ENCODE peak calls at places on chromosomes 13 and 19, in five cellular contexts. Q, Y, G, M and C are unnamed samples.

GRCh38 chr19:920051-920857 is 3.1 kb downstream of the KISS1R start:
- DNase-seq in Q (peak), Y (peak), G (peak), M (no peak), C (peak)

GRCh38 chr13:64083811-64084210 is 2668.2 kb upstream of the PCDH20 start:
- DNase-seq in Q (no peak), Y (no peak), G (no peak), M (no peak), C (no peak)

GRCh38 chr13:78317030-78317429 is 286.3 kb downstream of the POU4F1 start:
- DNase-seq in Q (peak), Y (no peak), G (no peak), M (peak), C (no peak)

GRCh38 chr19:4098493-4098892 is 25.4 kb downstream of the MAP2K2 start:
- DNase-seq in Q (no peak), Y (no peak), G (no peak), M (no peak), C (no peak)

GRCh38 chr13:24709186-24709913 is 29.1 kb downstream of the ATP12A start:
- DNase-seq in Q (no peak), Y (no peak), G (peak), M (no peak), C (no peak)

GRCh38 chr13:98443329-98443728 is 133.6 kb downstream of the STK24 start:
- DNase-seq in Q (peak), Y (no peak), G (no peak), M (peak), C (no peak)

GRCh38 chr13:105920375-105920774 is 615.1 kb downstream of the EFNB2 start:
- DNase-seq in Q (peak), Y (no peak), G (no peak), M (peak), C (no peak)

GRCh38 chr19:17327654-17328516 is 6.8 kb downstream of the ANO8 start:
- DNase-seq in Q (peak), Y (peak), G (no peak), M (peak), C (peak)

GRCh38 chr13:42574435-42575311 is 721 bp downstream of the TNFSF11 start:
- DNase-seq in Q (no peak), Y (no peak), G (no peak), M (no peak), C (no peak)

GRCh38 chr13:24180743-24181384 is 20.3 kb downstream of the SPATA13 start:
- DNase-seq in Q (no peak), Y (no peak), G (no peak), M (no peak), C (no peak)

GRCh38 chr13:37869756-37870488 is at the start of gene TRPC4:
- DNase-seq in Q (peak), Y (peak), G (no peak), M (peak), C (peak)

GRCh38 chr19:4597975-4598671 is 38.6 kb upstream of the SEMA6B start:
- DNase-seq in Q (peak), Y (no peak), G (no peak), M (peak), C (peak)

GRCh38 chr13:38763446-38764381 is 76.8 kb downstream of the FREM2 start:
- DNase-seq in Q (peak), Y (no peak), G (no peak), M (peak), C (peak)

GRCh38 chr19:31304877-31305312 is 44.3 kb downstream of the TSHZ3 start:
- DNase-seq in Q (peak), Y (no peak), G (no peak), M (no peak), C (no peak)

GRCh38 chr19:8069116-8069973 is 16.8 kb downstream of the CCL25 start:
- DNase-seq in Q (no peak), Y (no peak), G (no peak), M (no peak), C (no peak)

GRCh38 chr19:46721269-46722003 is 4.5 kb upstream of the PRKD2 start:
- DNase-seq in Q (no peak), Y (no peak), G (no peak), M (no peak), C (peak)